ENCODE peak calls at places on chromosomes 12 and 14, in eight cellular contexts. Z is prostate gland, W is esophagus squamous epithelium, V is sigmoid colon, N is fibroblast of mammary gland, G is GM12878, K is GM23248, T is Caco-2. L is an unnamed sample.
A peak's percentile ranks its signal among the peaks of the same experiment; 100 is the strongest.

GRCh38 chr14:27077181-27077738 is 479.4 kb upstream of the NOVA1 start:
- DNase-seq in Z (no peak), W (no peak), V (no peak), N (no peak), G (no peak), K (no peak), T (no peak), L (no peak)

GRCh38 chr12:93198086-93198485 is 179.6 kb upstream of the NUDT4 start:
- DNase-seq in Z (no peak), W (no peak), V (no peak), N (peak; percentile 86), G (no peak), K (peak; percentile 90), T (no peak), L (peak; percentile 66)

GRCh38 chr12:124727922-124728321 is 135.7 kb downstream of the SCARB1 start:
- DNase-seq in Z (no peak), W (no peak), V (no peak), N (no peak), G (no peak), K (peak; percentile 32), T (no peak), L (no peak)

GRCh38 chr12:54750-55535 is 11.6 kb upstream of the IQSEC3 start:
- DNase-seq in Z (no peak), W (no peak), V (no peak), N (no peak), G (no peak), K (no peak), T (no peak), L (no peak)

GRCh38 chr14:87816421-87816820 is 176.6 kb downstream of the GALC start:
- DNase-seq in Z (no peak), W (no peak), V (no peak), N (no peak), G (no peak), K (no peak), T (no peak), L (no peak)

GRCh38 chr14:76653875-76654572 is 107.2 kb upstream of the VASH1 start:
- DNase-seq in Z (peak; percentile 33), W (no peak), V (no peak), N (no peak), G (no peak), K (no peak), T (no peak), L (no peak)

GRCh38 chr14:103896578-103896977 is 31.7 kb upstream of the TDRD9 start:
- DNase-seq in Z (no peak), W (no peak), V (no peak), N (no peak), G (no peak), K (no peak), T (no peak), L (no peak)

GRCh38 chr14:104135904-104136471 is 2.4 kb upstream of the KIF26A start:
- DNase-seq in Z (no peak), W (no peak), V (no peak), N (no peak), G (no peak), K (no peak), T (peak; percentile 36), L (no peak)

GRCh38 chr14:97156705-97157104 is 359.5 kb downstream of the VRK1 start:
- DNase-seq in Z (no peak), W (no peak), V (no peak), N (no peak), G (no peak), K (no peak), T (no peak), L (no peak)

GRCh38 chr12:89082354-89082753 is 269.9 kb downstream of the DUSP6 start:
- DNase-seq in Z (no peak), W (no peak), V (no peak), N (peak; percentile 75), G (no peak), K (peak; percentile 58), T (no peak), L (no peak)

GRCh38 chr14:96727490-96727889 is 69.7 kb upstream of the VRK1 start:
- DNase-seq in Z (no peak), W (no peak), V (no peak), N (no peak), G (no peak), K (no peak), T (no peak), L (no peak)

GRCh38 chr12:57216014-57216891 is at the start of gene NXPH4:
- DNase-seq in Z (peak; percentile 33), W (no peak), V (no peak), N (no peak), G (no peak), K (peak; percentile 54), T (peak; percentile 83), L (no peak)

GRCh38 chr12:3752096-3752709 is 706 bp downstream of the CRACR2A start:
- DNase-seq in Z (peak; percentile 46), W (no peak), V (no peak), N (peak; percentile 75), G (peak; percentile 45), K (peak; percentile 46), T (peak; percentile 54), L (peak; percentile 74)

GRCh38 chr12:57451233-57451778 is 3.8 kb upstream of the INHBE start:
- DNase-seq in Z (no peak), W (no peak), V (no peak), N (no peak), G (no peak), K (peak; percentile 74), T (no peak), L (no peak)

GRCh38 chr12:110316861-110317260 is 35.8 kb downstream of the ATP2A2 start:
- DNase-seq in Z (no peak), W (no peak), V (no peak), N (peak; percentile 88), G (no peak), K (peak; percentile 92), T (no peak), L (peak; percentile 78)

GRCh38 chr12:50394469-50395029 is 1.9 kb downstream of the FAM186A start:
- DNase-seq in Z (no peak), W (no peak), V (no peak), N (no peak), G (no peak), K (peak; percentile 41), T (peak; percentile 59), L (no peak)

GRCh38 chr14:23525611-23526010 is 26.0 kb downstream of the ZFHX2 start:
- DNase-seq in Z (no peak), W (no peak), V (no peak), N (no peak), G (no peak), K (no peak), T (no peak), L (no peak)

GRCh38 chr12:68611094-68611818 is 557 bp downstream of the RAP1B start:
- DNase-seq in Z (peak; percentile 58), W (no peak), V (peak; percentile 89), N (peak; percentile 65), G (no peak), K (peak; percentile 84), T (peak; percentile 51), L (peak; percentile 74)

GRCh38 chr12:32742133-32742532 is 13.6 kb downstream of the YARS2 start:
- DNase-seq in Z (no peak), W (no peak), V (no peak), N (no peak), G (no peak), K (no peak), T (no peak), L (no peak)

GRCh38 chr12:94922561-94922960 is 80.9 kb downstream of the NDUFA12 start:
- DNase-seq in Z (no peak), W (no peak), V (no peak), N (peak; percentile 8), G (no peak), K (no peak), T (no peak), L (peak; percentile 23)

GRCh38 chr14:33120966-33121365 is 182.3 kb downstream of the NPAS3 start:
- DNase-seq in Z (no peak), W (no peak), V (no peak), N (peak; percentile 82), G (no peak), K (peak; percentile 6), T (no peak), L (peak; percentile 16)

GRCh38 chr14:65723348-65723747 is 310.8 kb downstream of the FUT8 start:
- DNase-seq in Z (no peak), W (no peak), V (no peak), N (no peak), G (no peak), K (no peak), T (no peak), L (no peak)

GRCh38 chr12:32051511-32052299 is 54.9 kb upstream of the BICD1 start:
- DNase-seq in Z (no peak), W (no peak), V (no peak), N (peak; percentile 96), G (no peak), K (peak; percentile 95), T (no peak), L (peak; percentile 83)

GRCh38 chr14:23984891-23985607 is 3.7 kb upstream of the DHRS4L2 start:
- DNase-seq in Z (no peak), W (no peak), V (no peak), N (peak; percentile 97), G (no peak), K (peak; percentile 93), T (peak; percentile 37), L (peak; percentile 89)

GRCh38 chr12:106067606-106068205 is 71.0 kb downstream of the NUAK1 start:
- DNase-seq in Z (no peak), W (no peak), V (no peak), N (no peak), G (no peak), K (no peak), T (no peak), L (no peak)
- H3K4me3 ChIP-seq in Z (no peak overlapping the region), W (no peak overlapping the region), V (no peak overlapping the region), N (no peak overlapping the region), G (no peak overlapping the region), K (no peak overlapping the region), T (no peak overlapping the region), L (no peak overlapping the region)

DNA sequence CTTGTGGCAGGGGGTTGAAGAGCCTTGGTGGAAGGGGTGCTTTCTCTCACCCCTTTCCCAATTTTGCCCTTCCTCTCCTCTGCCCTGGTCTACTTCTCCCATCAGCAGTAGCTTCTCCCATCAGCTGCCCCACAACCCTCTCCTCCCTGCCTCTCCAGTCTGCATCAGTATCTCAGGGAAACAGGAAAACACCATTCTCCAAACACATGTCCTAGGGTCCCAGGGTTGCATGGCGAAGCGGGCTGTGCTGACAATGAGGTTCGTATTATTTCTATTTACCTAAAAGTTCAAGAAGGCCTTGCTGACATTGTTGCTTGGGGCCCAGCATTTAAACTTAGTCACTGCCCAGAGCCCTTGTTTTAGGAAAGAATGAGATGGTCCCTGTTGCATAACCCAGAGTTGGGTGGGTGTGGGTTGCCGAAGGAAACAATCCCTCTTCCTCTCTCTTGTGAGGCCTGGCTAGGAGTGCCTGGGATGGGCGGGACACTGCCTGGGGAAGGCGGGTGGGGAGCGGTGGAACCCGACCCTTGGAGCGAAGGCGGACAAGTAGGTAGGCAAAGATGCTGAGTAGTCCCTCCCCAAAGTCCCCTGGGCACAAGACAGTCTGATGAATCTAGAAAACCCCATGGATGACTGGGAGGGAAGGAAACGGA is 1.3 kb upstream of the IGFBP6 start:
- DNase-seq in Z (no peak), W (no peak), V (peak; percentile 94), N (peak; percentile 95), G (no peak), K (peak; percentile 95), T (no peak), L (peak; percentile 25)
- H3K4me3 ChIP-seq in Z (no peak overlapping the region), W (peak overlapping the region; percentile 61), V (peak overlapping the region; percentile 69), N (peak overlapping the region; percentile 63), G (no peak overlapping the region), K (peak overlapping the region; percentile 85), T (no peak overlapping the region), L (no peak overlapping the region)

GRCh38 chr14:100827751-100828447 is 2.0 kb downstream of the MEG3 start:
- DNase-seq in Z (no peak), W (no peak), V (no peak), N (peak; percentile 74), G (no peak), K (peak; percentile 80), T (no peak), L (peak; percentile 94)
- H3K4me3 ChIP-seq in Z (peak overlapping the region; percentile 18), W (peak overlapping the region; percentile 41), V (peak overlapping the region; percentile 41), N (peak overlapping the region; percentile 56), G (no peak overlapping the region), K (peak overlapping the region; percentile 94), T (no peak overlapping the region), L (peak overlapping the region; percentile 82)

GRCh38 chr12:131204416-131205311 is 251.0 kb downstream of the ADGRD1 start:
- DNase-seq in Z (no peak), W (no peak), V (peak; percentile 51), N (no peak), G (no peak), K (no peak), T (no peak), L (no peak)
- H3K4me3 ChIP-seq in Z (no peak overlapping the region), W (no peak overlapping the region), V (no peak overlapping the region), N (no peak overlapping the region), G (no peak overlapping the region), K (no peak overlapping the region), T (no peak overlapping the region), L (no peak overlapping the region)